ENCODE peak calls at places on chromosomes 12 and 14, in four cellular contexts. H, P, T and M are unnamed samples.

GRCh38 chr14:104964546-104964945 is 13.6 kb downstream of the AHNAK2 start:
- DNase-seq in P (no peak), T (no peak), H (no peak), M (no peak)

GRCh38 chr14:95229749-95230148 is 72.4 kb upstream of the DICER1 start:
- DNase-seq in P (no peak), H (no peak), T (peak; percentile 35), M (no peak)

GRCh38 chr14:103444837-103445524 is 59.8 kb downstream of the MARK3 start:
- DNase-seq in P (no peak), T (no peak), H (peak; percentile 49), M (no peak)

GRCh38 chr14:79162833-79163232 is 992.7 kb downstream of the NRXN3 start:
- DNase-seq in T (no peak), P (no peak), H (no peak), M (no peak)

GRCh38 chr12:108907861-108908302 is 28.0 kb downstream of the DAO start:
- DNase-seq in H (no peak), T (peak; percentile 10), P (no peak), M (no peak)

GRCh38 chr14:52048641-52049204 is 20.1 kb downstream of the NID2 start:
- DNase-seq in H (no peak), P (no peak), T (no peak), M (no peak)

GRCh38 chr12:13981296-13981962 is at the start of gene GRIN2B:
- DNase-seq in H (no peak), T (no peak), P (no peak), M (peak; percentile 58)

GRCh38 chr14:65226824-65227604 is 124.7 kb upstream of the MAX start:
- DNase-seq in H (no peak), T (peak; percentile 97), P (no peak), M (no peak)

GRCh38 chr14:33432407-33433023 is 493.8 kb downstream of the NPAS3 start:
- DNase-seq in T (peak; percentile 42), H (no peak), P (no peak), M (no peak)

GRCh38 chr12:24111101-24111500 is 161.6 kb upstream of the SOX5 start:
- DNase-seq in P (no peak), T (no peak), H (no peak), M (no peak)

GRCh38 chr14:75369506-75369905 is 58.3 kb upstream of the JDP2 start:
- DNase-seq in P (no peak), H (no peak), T (no peak), M (no peak)

GRCh38 chr12:120267736-120268135 is 2.2 kb upstream of the PXN start:
- DNase-seq in P (no peak), T (no peak), H (no peak), M (no peak)

GRCh38 chr14:79043194-79043889 is 873.2 kb downstream of the NRXN3 start:
- DNase-seq in P (no peak), H (no peak), T (no peak), M (no peak)

GRCh38 chr12:110983811-110984210 is 63.4 kb upstream of the MYL2 start:
- DNase-seq in P (no peak), T (no peak), H (no peak), M (no peak)

GRCh38 chr12:79546461-79547043 is 144.2 kb downstream of the PAWR start:
- DNase-seq in T (no peak), P (no peak), H (no peak), M (no peak)

GRCh38 chr12:122138616-122139015 is 35.4 kb downstream of the IL31 start:
- DNase-seq in H (no peak), P (no peak), T (no peak), M (no peak)

GRCh38 chr12:106051853-106052531 is 86.8 kb downstream of the NUAK1 start:
- DNase-seq in P (no peak), H (no peak), T (no peak), M (no peak)

GRCh38 chr12:127145929-127146789 is 1120.8 kb upstream of the TMEM132C start:
- DNase-seq in H (peak; percentile 92), P (no peak), T (no peak), M (no peak)

GRCh38 chr12:122790393-122791075 is 16.2 kb downstream of the CCDC62 start:
- DNase-seq in T (no peak), H (no peak), P (no peak), M (no peak)

GRCh38 chr12:115375188-115375991 is 691.4 kb upstream of the TBX3 start:
- DNase-seq in P (peak; percentile 65), H (no peak), T (peak; percentile 28), M (no peak)

GRCh38 chr14:51240804-51241380 is 845 bp downstream of the TMX1 start:
- DNase-seq in H (no peak), P (no peak), T (no peak), M (no peak)

GRCh38 chr14:23186913-23187654 is 3.6 kb upstream of the SLC7A8 start:
- DNase-seq in P (peak; percentile 5), H (peak; percentile 68), T (peak; percentile 78), M (no peak)

GRCh38 chr12:131893605-131894312 is 663 bp upstream of the ULK1 start:
- DNase-seq in H (no peak), P (no peak), T (no peak), M (no peak)

GRCh38 chr12:86698581-86698980 is 442.4 kb upstream of the MGAT4C start:
- DNase-seq in P (no peak), T (no peak), H (no peak), M (no peak)

GRCh38 chr12:3453947-3454675 is 36.9 kb upstream of the PRMT8 start:
- DNase-seq in H (no peak), T (no peak), P (no peak), M (no peak)

GRCh38 chr12:106924458-106924857 is 31.2 kb upstream of the TMEM263 start:
- DNase-seq in P (no peak), T (no peak), H (no peak), M (no peak)

GRCh38 chr12:117178301-117178700 is 12.0 kb downstream of the FBXO21 start:
- DNase-seq in H (no peak), P (no peak), T (no peak), M (no peak)

GRCh38 chr12:60169904-60170303 is 574.1 kb downstream of the SLC16A7 start:
- DNase-seq in T (no peak), P (no peak), H (no peak), M (no peak)

GRCh38 chr12:111424793-111425251 is 19.1 kb downstream of the SH2B3 start:
- DNase-seq in T (no peak), H (no peak), P (no peak), M (no peak)

GRCh38 chr12:44248436-44248835 is 412.6 kb downstream of the TMEM117 start:
- DNase-seq in P (no peak), H (no peak), T (no peak), M (no peak)

GRCh38 chr14:93648440-93649168 is 139.7 kb downstream of the PRIMA1 start:
- DNase-seq in H (peak; percentile 4), T (peak; percentile 28), P (no peak), M (peak; percentile 32)

GRCh38 chr14:105329411-105330200 is 15.1 kb downstream of the PACS2 start:
- DNase-seq in P (no peak), T (no peak), H (no peak), M (no peak)

GRCh38 chr12:18971932-18972331 is 157.6 kb upstream of the PLEKHA5 start:
- DNase-seq in H (no peak), P (no peak), T (no peak), M (no peak)

GRCh38 chr12:6253278-6253677 is 53.1 kb downstream of the CD9 start:
- DNase-seq in P (no peak), H (peak; percentile 69), T (no peak), M (no peak)

GRCh38 chr12:24488091-24488596 is 460.8 kb downstream of the BCAT1 start:
- DNase-seq in T (no peak), H (no peak), P (no peak), M (no peak)

GRCh38 chr12:47272412-47273190 is 192.8 kb upstream of the AMIGO2 start:
- DNase-seq in T (no peak), P (no peak), H (peak; percentile 62), M (no peak)

GRCh38 chr12:15706010-15706676 is 83.0 kb downstream of the EPS8 start:
- DNase-seq in H (no peak), P (no peak), T (no peak), M (peak; percentile 53)
- TF ChIP-seq NR2C2 in H (no peak), P (no peak), T (no peak), M (no peak)

GRCh38 chr14:76793324-76793723 is 19.4 kb downstream of the ANGEL1 start:
- DNase-seq in T (no peak), H (no peak), P (no peak), M (no peak)
- TF ChIP-seq NR2C2 in T (no peak), H (no peak), P (no peak), M (no peak)

GRCh38 chr12:70646850-70647249 is 9.6 kb upstream of the PTPRB start:
- DNase-seq in T (no peak), P (no peak), H (no peak), M (no peak)
- TF ChIP-seq NR2C2 in T (no peak), P (no peak), H (no peak), M (no peak)

GRCh38 chr12:66035289-66035961 is 95.1 kb downstream of the LLPH start:
- DNase-seq in P (no peak), T (peak; percentile 42), H (peak; percentile 7), M (no peak)
- TF ChIP-seq NR2C2 in P (no peak), T (no peak), H (no peak), M (no peak)

DNA sequence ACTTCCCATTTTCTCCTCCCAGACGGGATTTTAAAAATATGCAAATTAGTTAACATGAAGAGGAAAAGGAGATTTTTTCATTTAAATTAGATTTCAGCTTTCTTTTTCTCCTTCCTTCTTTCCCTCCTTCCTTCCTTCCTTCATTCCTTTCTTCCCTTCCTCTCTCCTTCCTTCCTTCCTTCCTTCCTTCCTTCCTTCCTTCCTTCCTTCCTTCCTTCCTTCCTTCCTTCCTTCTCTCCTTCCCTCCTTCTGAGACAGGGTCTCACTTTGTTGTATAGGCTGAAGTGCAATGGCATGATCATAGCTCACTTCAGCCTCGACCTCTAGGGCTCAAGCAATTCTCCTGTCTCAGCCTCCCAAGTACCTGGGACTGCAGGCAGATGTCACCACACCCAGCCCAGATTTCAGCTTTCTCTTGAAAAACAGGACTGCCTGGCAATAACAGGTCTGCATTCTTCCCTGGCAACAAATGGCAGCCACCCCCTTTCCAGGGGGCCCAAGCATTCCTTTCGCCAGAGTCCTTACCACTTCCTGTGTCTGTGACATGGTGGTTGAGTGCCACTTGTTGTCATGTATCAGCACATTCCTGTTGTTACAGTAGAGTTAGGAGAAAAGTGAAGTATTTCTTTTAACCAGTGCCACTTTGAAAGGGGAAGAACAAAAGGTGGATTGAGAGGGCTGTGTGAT is 119.1 kb downstream of the PTPN11 start:
- DNase-seq in H (no peak), P (no peak), T (peak; percentile 56), M (peak; percentile 33)
- TF ChIP-seq NR2C2 in H (no peak), P (no peak), T (no peak), M (no peak)

GRCh38 chr14:30798516-30798915 is 75.8 kb upstream of the COCH start:
- DNase-seq in P (no peak), H (no peak), T (no peak), M (no peak)
- TF ChIP-seq NR2C2 in P (no peak), H (no peak), T (no peak), M (no peak)

GRCh38 chr14:90797919-90798318 is 18.3 kb downstream of the TTC7B start:
- DNase-seq in P (no peak), H (no peak), T (no peak), M (no peak)

GRCh38 chr14:90799420-90799819 is 16.8 kb downstream of the TTC7B start:
- DNase-seq in P (no peak), H (no peak), T (no peak), M (no peak)

GRCh38 chr14:90797451-90797850 is 18.8 kb downstream of the TTC7B start:
- DNase-seq in P (no peak), H (no peak), T (no peak), M (no peak)

GRCh38 chr14:90796319-90796718 is 19.9 kb downstream of the TTC7B start:
- DNase-seq in H (no peak), P (no peak), T (no peak), M (no peak)

GRCh38 chr14:90795744-90796143 is 20.5 kb downstream of the TTC7B start:
- DNase-seq in T (no peak), P (no peak), H (no peak), M (no peak)
- TF ChIP-seq NR2C2 in T (no peak), P (no peak), H (no peak), M (no peak)